ENCODE peak calls at places on chromosomes 11 and 22, in six cellular contexts. J, G, P, U, H and Y are unnamed samples.

GRCh38 chr11:33835143-33835878 is 56.6 kb downstream of the LMO2 start:
- DNase-seq in J (no peak), G (no peak), P (peak), U (no peak), H (peak), Y (peak)

GRCh38 chr11:119038884-119039283 is 8.2 kb upstream of the SLC37A4 start:
- DNase-seq in J (no peak), G (peak), P (no peak), U (no peak), H (no peak), Y (no peak)

GRCh38 chr22:23215294-23216204 is 35.2 kb downstream of the BCR start:
- DNase-seq in J (peak), G (peak), P (peak), U (no peak), H (no peak), Y (peak)

GRCh38 chr11:15965562-15966250 is 390.6 kb downstream of the SOX6 start:
- DNase-seq in J (no peak), G (no peak), P (no peak), U (no peak), H (no peak), Y (no peak)

GRCh38 chr22:29313126-29314071 is 2.1 kb downstream of the RASL10A start:
- DNase-seq in J (no peak), G (peak), P (no peak), U (no peak), H (peak), Y (peak)

GRCh38 chr11:78138694-78139421 is 568 bp downstream of the ALG8 start:
- DNase-seq in J (peak), G (no peak), P (peak), U (no peak), H (peak), Y (peak)

GRCh38 chr22:32307617-32308016 is 50.0 kb upstream of the RFPL3 start:
- DNase-seq in J (no peak), G (no peak), P (no peak), U (no peak), H (no peak), Y (no peak)

GRCh38 chr22:23182289-23183106 is 2.2 kb downstream of the BCR start:
- DNase-seq in J (no peak), G (no peak), P (peak), U (no peak), H (no peak), Y (no peak)

GRCh38 chr22:42691440-42691839 is 29.2 kb downstream of the A4GALT start:
- DNase-seq in J (no peak), G (no peak), P (no peak), U (no peak), H (no peak), Y (no peak)

GRCh38 chr11:76419896-76420295 is 24.9 kb upstream of the EMSY start:
- DNase-seq in J (no peak), G (no peak), P (no peak), U (no peak), H (no peak), Y (peak)

GRCh38 chr11:113289341-113290187 is 24.8 kb upstream of the TTC12 start:
- DNase-seq in J (peak), G (peak), P (peak), U (peak), H (peak), Y (peak)

GRCh38 chr11:86805873-86806310 is 5.5 kb downstream of the PRSS23 start:
- DNase-seq in J (no peak), G (no peak), P (no peak), U (no peak), H (no peak), Y (no peak)

GRCh38 chr22:37019309-37020191 is at the start of the genes MPST and TST:
- DNase-seq in J (peak), G (peak), P (peak), U (peak), H (no peak), Y (peak)
- TF ChIP-seq POLR2A in J (no peak), G (no peak), P (peak), U (peak), H (peak), Y (peak)

GRCh38 chr11:64892838-64893193 is 14.4 kb upstream of the EHD1 start:
- DNase-seq in J (no peak), G (no peak), P (no peak), U (no peak), H (no peak), Y (no peak)

GRCh38 chr11:64894070-64894811 is 15.8 kb upstream of the EHD1 start:
- DNase-seq in J (peak), G (peak), P (peak), U (peak), H (no peak), Y (peak)

GRCh38 chr11:64894812-64895452 is 16.5 kb upstream of the EHD1 start:
- DNase-seq in J (no peak), G (no peak), P (no peak), U (no peak), H (no peak), Y (no peak)

GRCh38 chr11:64892411-64892831 is 14.0 kb upstream of the EHD1 start:
- DNase-seq in J (no peak), G (no peak), P (no peak), U (no peak), H (no peak), Y (no peak)

DNA sequence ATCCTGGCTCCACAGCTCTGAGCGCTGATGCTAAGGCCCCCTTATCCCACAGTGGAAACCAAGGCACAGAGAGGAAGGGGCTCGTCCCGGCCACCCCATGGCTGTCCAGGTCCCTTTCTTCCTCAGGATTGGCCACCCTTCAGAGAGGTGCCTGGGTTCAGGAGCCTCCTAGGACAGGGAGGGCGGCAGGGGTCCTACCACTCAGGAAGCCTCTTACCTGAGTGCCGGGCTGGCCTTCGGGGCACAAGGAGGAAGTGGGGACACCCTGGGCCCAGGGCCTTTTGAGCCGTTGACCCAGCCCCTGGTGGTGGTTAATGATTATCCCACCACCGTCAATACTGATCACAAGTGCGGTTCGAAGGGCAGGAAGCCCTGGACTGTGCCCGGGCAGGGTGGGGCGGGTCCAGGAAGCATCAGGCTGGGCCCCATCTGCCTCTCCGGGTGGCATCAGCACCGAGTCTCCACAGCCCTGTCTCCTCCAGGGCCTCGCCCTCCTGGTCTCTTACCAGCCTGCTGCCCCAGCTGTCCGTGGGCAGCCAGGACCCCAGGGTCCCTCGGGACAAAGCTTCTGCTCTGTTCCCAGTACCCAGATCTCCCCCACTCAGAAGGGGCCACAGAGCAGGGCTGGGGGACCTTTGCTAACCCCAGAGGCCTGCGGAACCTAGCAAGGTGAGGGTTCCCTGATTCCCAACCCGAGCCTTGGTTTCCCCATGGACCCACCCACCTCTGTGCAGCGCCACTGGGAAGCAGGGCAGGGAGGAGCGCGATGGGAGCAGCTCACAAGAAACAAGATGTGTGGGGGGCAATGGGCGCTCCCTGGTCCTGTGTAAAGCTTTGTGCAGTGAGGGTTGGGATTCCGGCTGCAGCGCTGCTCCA is 15.0 kb upstream of the EHD1 start:
- DNase-seq in J (peak), G (no peak), P (no peak), U (no peak), H (no peak), Y (no peak)
- TF ChIP-seq POLR2A in J (no peak), G (no peak), P (no peak), U (no peak), H (no peak), Y (no peak)

GRCh38 chr11:94494200-94494545 is 389 bp downstream of the ANKRD49 start:
- DNase-seq in J (no peak), G (no peak), P (no peak), U (no peak), H (no peak), Y (no peak)

GRCh38 chr11:94493146-94493442 is 550 bp downstream of the MRE11 start:
- DNase-seq in J (no peak), G (no peak), P (no peak), U (no peak), H (no peak), Y (no peak)

DNA sequence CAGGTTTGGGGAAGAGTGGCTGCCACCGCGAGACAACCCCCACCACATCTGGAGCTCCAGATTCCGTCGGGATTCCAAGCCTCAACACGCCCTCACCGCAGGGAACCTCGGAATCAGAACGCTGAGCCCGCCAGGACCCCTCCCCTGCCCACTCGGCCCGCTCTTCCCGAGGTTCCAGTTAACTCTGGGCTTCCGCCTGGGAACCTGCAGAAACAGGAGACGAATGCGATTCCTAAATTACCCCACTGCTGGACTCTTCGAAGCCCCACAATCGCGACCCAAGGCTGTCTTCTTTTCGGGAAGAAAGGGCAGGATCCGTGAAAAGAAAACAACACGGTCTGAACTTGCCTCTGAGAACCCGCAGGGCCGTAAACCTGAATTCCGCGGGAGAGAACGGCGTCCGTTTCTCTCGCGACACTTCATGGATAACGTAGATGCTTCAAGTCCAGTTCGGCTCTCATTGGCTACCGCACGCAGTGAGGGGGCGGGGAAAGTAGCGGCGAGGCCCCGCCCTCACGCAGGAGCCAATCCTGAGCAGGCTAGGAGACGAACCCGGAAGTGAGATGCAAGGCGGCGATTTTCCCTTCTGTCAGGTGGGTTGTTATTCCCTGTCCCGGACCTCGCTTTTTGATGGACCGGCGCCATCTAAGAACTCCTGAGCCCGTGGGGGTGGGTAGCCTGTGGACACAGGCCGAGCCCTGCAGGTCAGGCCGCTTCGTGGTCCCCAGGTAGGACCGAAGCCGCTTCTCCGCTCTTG is at the start of the genes ANKRD49 and MRE11:
- DNase-seq in J (peak), G (peak), P (peak), U (peak), H (peak), Y (peak)
- TF ChIP-seq POLR2A in J (no peak), G (no peak), P (peak), U (peak), H (peak), Y (peak)

GRCh38 chr22:41405588-41405987 is 23.8 kb downstream of the TEF start:
- DNase-seq in J (no peak), G (peak), P (no peak), U (no peak), H (no peak), Y (no peak)
- TF ChIP-seq POLR2A in J (no peak), G (no peak), P (no peak), U (no peak), H (no peak), Y (no peak)

DNA sequence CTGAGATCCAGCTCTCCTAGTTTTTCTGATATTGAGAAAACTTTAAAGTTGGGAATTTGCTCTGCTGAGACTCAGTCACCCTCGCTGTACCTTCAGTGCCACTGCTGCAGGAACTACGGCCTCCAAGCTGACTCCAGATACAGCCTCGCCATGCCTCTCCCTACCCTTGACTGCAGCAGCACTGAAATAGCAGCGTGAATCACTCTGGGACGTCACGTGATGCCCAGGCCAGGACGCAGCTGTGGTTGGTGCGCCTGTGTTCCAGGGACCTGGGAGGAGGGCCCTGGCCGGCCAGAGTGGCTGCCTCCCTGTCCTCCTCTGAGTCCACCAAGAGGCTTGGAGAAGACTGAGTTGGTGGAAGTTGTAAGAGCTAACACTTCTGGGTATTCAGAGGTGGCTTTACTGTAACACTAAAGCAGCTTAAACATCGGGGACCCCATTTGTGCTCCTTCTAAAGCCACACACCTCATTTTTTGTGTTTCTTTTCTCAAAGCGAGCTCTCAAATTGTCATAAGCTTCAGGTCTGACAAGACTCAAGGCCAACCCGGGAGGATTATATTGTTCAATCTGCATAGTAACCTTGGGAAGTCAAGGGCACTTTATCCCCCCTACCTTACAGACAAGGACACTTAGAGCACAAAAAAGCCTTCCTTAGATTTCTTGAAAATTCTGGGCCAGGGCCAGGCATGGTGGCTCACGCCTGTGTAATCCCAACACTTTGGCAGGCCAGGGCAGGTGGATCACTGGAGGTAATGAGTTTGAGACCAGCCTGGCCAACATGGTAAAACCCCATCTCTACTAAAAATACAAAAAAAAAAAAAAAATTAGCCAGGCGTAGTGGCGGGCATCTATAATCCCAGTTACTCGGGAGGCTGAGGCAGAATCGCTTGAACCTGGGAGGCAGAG is 4.2 kb upstream of the STIP1 start:
- DNase-seq in J (peak), G (peak), P (peak), U (peak), H (peak), Y (peak)
- TF ChIP-seq POLR2A in J (no peak), G (peak), P (peak), U (peak), H (peak), Y (peak)